ENCODE peak calls at places on chromosome 5, in eight cellular contexts. U is coronary artery; M is IMR-90; C is endothelial cell; L is fibroblast of villous mesenchyme; F is MCF 10A; Z is AG09309; R is activated CD8-positive, alpha-beta T cell treated with anti-CD3 and anti-CD28 coated beads for 36 hours. E is an unnamed sample.

GRCh38 chr5:27308151-27308550 is 269.8 kb upstream of the CDH9 start:
- DNase-seq in U (no peak), M (peak), C (no peak), L (no peak), F (peak), Z (no peak), R (no peak), E (no peak)

GRCh38 chr5:65334077-65334476 is 147.6 kb downstream of the ADAMTS6 start:
- DNase-seq in U (no peak), M (no peak), C (no peak), L (no peak), F (peak), Z (no peak), R (no peak), E (no peak)

GRCh38 chr5:168916266-168916665 is 337.1 kb upstream of the PANK3 start:
- DNase-seq in U (no peak), M (no peak), C (no peak), L (peak), F (peak), Z (no peak), R (no peak), E (no peak)

GRCh38 chr5:169169786-169170185 is 131.2 kb downstream of the SLIT3 start:
- DNase-seq in U (no peak), M (no peak), C (peak), L (no peak), F (no peak), Z (no peak), R (no peak), E (no peak)

GRCh38 chr5:56314536-56314935 is 81.4 kb upstream of the ANKRD55 start:
- DNase-seq in U (no peak), M (no peak), C (peak), L (peak), F (peak), Z (no peak), R (peak), E (no peak)

GRCh38 chr5:9231842-9232241 is 314.0 kb downstream of the SEMA5A start:
- DNase-seq in U (no peak), M (no peak), C (no peak), L (no peak), F (no peak), Z (no peak), R (no peak), E (no peak)

GRCh38 chr5:119049824-119050449 is 20.9 kb upstream of the DMXL1 start:
- DNase-seq in U (no peak), M (peak), C (no peak), L (peak), F (no peak), Z (peak), R (no peak), E (no peak)

GRCh38 chr5:156119692-156120091 is 207.3 kb upstream of the SGCD start:
- DNase-seq in U (no peak), M (no peak), C (no peak), L (no peak), F (no peak), Z (no peak), R (no peak), E (no peak)

GRCh38 chr5:94388773-94389514 is 229.5 kb downstream of the KIAA0825 start:
- DNase-seq in U (no peak), M (no peak), C (no peak), L (no peak), F (no peak), Z (no peak), R (no peak), E (no peak)

GRCh38 chr5:15142458-15142857 is 270.9 kb upstream of the ANKH start:
- DNase-seq in U (no peak), M (no peak), C (no peak), L (peak), F (no peak), Z (no peak), R (no peak), E (no peak)

GRCh38 chr5:3249401-3249800 is 346.2 kb upstream of the IRX1 start:
- DNase-seq in U (no peak), M (no peak), C (no peak), L (no peak), F (no peak), Z (no peak), R (no peak), E (no peak)

GRCh38 chr5:30574761-30575160 is 618.7 kb upstream of the CDH6 start:
- DNase-seq in U (no peak), M (peak), C (no peak), L (no peak), F (peak), Z (no peak), R (no peak), E (no peak)

GRCh38 chr5:142512041-142512679 is 173.7 kb downstream of the FGF1 start:
- DNase-seq in U (no peak), M (peak), C (no peak), L (peak), F (no peak), Z (peak), R (no peak), E (no peak)

GRCh38 chr5:142984525-142984924 is 214.3 kb downstream of the ARHGAP26 start:
- DNase-seq in U (no peak), M (no peak), C (no peak), L (no peak), F (no peak), Z (no peak), R (no peak), E (no peak)

GRCh38 chr5:55231029-55231475 is 2.4 kb downstream of the CCNO start:
- DNase-seq in U (no peak), M (peak), C (no peak), L (peak), F (no peak), Z (no peak), R (peak), E (no peak)

GRCh38 chr5:155263381-155263780 is 249.8 kb downstream of the KIF4B start:
- DNase-seq in U (no peak), M (no peak), C (no peak), L (no peak), F (no peak), Z (no peak), R (no peak), E (no peak)

GRCh38 chr5:171336486-171337206 is 27.6 kb downstream of the TLX3 start:
- DNase-seq in U (no peak), M (peak), C (peak), L (peak), F (peak), Z (peak), R (peak), E (peak)
- TF ChIP-seq CTCF in U (no peak), M (peak), C (no peak), L (peak), F (peak), Z (peak), R (peak), E (peak)

GRCh38 chr5:132812949-132813598 is at the start of gene SOWAHA:
- DNase-seq in U (no peak), M (no peak), C (no peak), L (no peak), F (no peak), Z (no peak), R (peak), E (no peak)

GRCh38 chr5:132812123-132812948 is 766 bp upstream of the SOWAHA start:
- DNase-seq in U (no peak), M (no peak), C (no peak), L (no peak), F (no peak), Z (no peak), R (no peak), E (no peak)

GRCh38 chr5:132815454-132815853 is 2.4 kb downstream of the SOWAHA start:
- DNase-seq in U (no peak), M (peak), C (no peak), L (peak), F (peak), Z (no peak), R (no peak), E (no peak)

GRCh38 chr5:132814441-132815294 is 1.6 kb downstream of the SOWAHA start:
- DNase-seq in U (no peak), M (no peak), C (no peak), L (no peak), F (no peak), Z (no peak), R (no peak), E (no peak)

GRCh38 chr5:132813599-132814440 is 718 bp downstream of the SOWAHA start:
- DNase-seq in U (no peak), M (no peak), C (peak), L (no peak), F (no peak), Z (no peak), R (peak), E (no peak)
- TF ChIP-seq CTCF in U (no peak), M (no peak), C (no peak), L (no peak), F (no peak), Z (no peak), R (no peak), E (no peak)

GRCh38 chr5:38667499-38667776 is 111.0 kb upstream of the LIFR start:
- DNase-seq in U (no peak), M (no peak), C (no peak), L (no peak), F (no peak), Z (no peak), R (no peak), E (no peak)
- TF ChIP-seq CTCF in U (no peak), M (no peak), C (no peak), L (no peak), F (no peak), Z (no peak), R (no peak), E (no peak)

GRCh38 chr5:139246394-139246793 is 47.1 kb upstream of the MATR3 start:
- DNase-seq in U (no peak), M (peak), C (peak), L (no peak), F (peak), Z (no peak), R (peak), E (no peak)
- TF ChIP-seq CTCF in U (no peak), M (no peak), C (no peak), L (no peak), F (no peak), Z (no peak), R (no peak), E (no peak)

GRCh38 chr5:39948867-39949468 is 524.2 kb upstream of the DAB2 start:
- DNase-seq in U (no peak), M (peak), C (peak), L (peak), F (peak), Z (peak), R (peak), E (peak)
- TF ChIP-seq CTCF in U (peak), M (peak), C (peak), L (peak), F (peak), Z (peak), R (peak), E (peak)

DNA sequence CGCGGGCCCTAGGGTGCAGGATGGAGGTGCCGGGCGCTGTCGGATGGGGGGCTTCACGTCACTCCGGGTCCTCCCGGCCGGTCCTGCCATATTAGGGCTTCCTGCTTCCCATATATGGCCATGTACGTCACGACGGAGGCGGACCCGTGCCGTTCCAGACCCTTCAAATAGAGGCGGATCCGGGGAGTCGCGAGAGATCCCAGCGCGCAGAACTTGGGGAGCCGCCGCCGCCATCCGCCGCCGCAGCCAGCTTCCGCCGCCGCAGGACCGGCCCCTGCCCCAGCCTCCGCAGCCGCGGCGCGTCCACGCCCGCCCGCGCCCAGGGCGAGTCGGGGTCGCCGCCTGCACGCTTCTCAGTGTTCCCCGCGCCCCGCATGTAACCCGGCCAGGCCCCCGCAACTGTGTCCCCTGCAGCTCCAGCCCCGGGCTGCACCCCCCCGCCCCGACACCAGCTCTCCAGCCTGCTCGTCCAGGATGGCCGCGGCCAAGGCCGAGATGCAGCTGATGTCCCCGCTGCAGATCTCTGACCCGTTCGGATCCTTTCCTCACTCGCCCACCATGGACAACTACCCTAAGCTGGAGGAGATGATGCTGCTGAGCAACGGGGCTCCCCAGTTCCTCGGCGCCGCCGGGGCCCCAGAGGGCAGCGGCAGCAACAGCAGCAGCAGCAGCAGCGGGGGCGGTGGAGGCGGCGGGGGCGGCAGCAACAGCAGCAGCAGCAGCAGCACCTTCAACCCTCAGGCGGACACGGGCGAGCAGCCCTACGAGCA is at the start of gene EGR1:
- DNase-seq in U (peak), M (peak), C (peak), L (peak), F (peak), Z (peak), R (peak), E (no peak)
- TF ChIP-seq CTCF in U (no peak), M (no peak), C (no peak), L (no peak), F (no peak), Z (peak), R (no peak), E (peak)

DNA sequence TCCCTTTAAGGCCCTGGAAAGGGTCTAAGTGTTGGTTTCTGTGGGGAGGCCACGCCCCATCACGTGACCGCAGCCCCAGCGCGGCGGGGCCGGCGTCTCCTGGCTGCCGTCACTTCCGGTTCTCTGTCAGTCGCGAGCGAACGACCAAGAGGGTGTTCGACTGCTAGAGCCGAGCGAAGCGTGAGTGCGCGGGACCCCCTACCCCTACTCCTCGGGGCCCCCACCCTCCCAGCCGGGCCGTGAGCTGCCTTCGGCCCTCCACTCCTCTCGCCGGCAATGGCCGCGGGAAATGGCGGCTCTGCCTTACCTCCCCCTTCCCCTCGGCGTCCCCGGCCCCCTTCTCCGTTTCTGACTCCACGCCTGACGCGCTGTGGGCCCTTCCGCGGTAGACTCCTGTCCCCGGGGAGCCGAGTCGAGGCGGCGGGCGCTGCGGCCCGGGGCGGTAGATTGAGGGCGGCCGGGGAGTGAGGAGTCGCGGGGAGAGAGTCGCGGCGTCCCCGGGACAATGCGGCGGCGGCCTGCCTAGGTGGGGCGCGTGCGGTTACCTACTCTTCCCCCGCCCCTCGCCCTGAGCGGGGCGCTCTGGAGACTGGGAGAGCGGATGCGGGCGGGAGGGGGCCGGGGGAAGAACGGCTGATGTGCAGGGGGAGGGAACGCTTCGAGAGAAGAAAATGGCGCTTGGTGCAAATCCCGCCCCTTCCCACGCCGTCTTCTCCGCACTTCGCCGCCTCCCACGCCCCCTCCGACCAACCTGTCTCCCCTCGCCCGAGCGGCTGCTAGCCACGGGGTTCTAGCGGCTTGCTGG is at the start of gene SUB1:
- DNase-seq in U (peak), M (peak), C (peak), L (peak), F (peak), Z (peak), R (peak), E (peak)
- TF ChIP-seq CTCF in U (no peak), M (peak), C (no peak), L (no peak), F (no peak), Z (no peak), R (no peak), E (peak)

GRCh38 chr5:86542532-86542931 is 75.2 kb upstream of the COX7C start:
- DNase-seq in U (no peak), M (no peak), C (no peak), L (no peak), F (no peak), Z (no peak), R (no peak), E (no peak)

GRCh38 chr5:86546050-86546449 is 71.7 kb upstream of the COX7C start:
- DNase-seq in U (no peak), M (no peak), C (no peak), L (no peak), F (no peak), Z (no peak), R (no peak), E (no peak)

DNA sequence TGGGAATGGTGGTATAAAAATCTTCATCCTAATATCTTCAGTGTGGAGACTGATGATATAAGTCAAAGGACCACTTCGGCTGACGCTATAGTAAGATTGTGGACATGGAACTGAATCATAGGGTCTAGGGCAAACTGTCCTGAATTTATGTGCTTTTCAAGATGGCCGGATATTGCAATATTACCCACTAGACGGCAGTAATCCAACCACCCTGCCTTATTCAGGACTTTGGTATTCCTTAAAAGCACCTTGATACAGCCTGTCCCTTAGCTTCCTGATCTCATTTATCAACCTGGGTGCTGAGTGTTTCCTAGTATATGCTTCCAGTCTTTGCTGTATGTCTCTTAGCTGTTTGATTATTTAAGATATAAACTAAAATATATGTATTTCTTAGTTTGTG is 71.2 kb upstream of the COX7C start:
- DNase-seq in U (no peak), M (no peak), C (no peak), L (no peak), F (peak), Z (no peak), R (no peak), E (no peak)
- TF ChIP-seq CTCF in U (no peak), M (no peak), C (no peak), L (no peak), F (no peak), Z (no peak), R (no peak), E (no peak)

E was measured in AG04449.